ENCODE peak calls at places on chromosomes 5 and 9, in eight cellular contexts. S is IMR-90, L is fibroblast of the aortic adventitia, K is GM23338, W is foreskin fibroblast, D is AG10803, Z is sigmoid colon, B is endothelial cell. A is an unnamed sample.

GRCh38 chr9:84394036-84394435 is 53.5 kb upstream of the SLC28A3 start:
- DNase-seq in S (no peak), L (no peak), K (no peak), W (no peak), D (no peak), Z (no peak), B (no peak), A (no peak)

GRCh38 chr5:24750356-24750755 is 105.6 kb upstream of the CDH10 start:
- DNase-seq in S (no peak), L (no peak), K (no peak), W (no peak), D (no peak), Z (no peak), B (no peak), A (no peak)

GRCh38 chr5:126454081-126454480 is 30.9 kb downstream of the GRAMD2B start:
- DNase-seq in S (no peak), L (no peak), K (no peak), W (no peak), D (no peak), Z (peak), B (no peak), A (no peak)

GRCh38 chr5:173245319-173246134 is 10.5 kb upstream of the NKX2-5 start:
- DNase-seq in S (no peak), L (no peak), K (peak), W (no peak), D (no peak), Z (no peak), B (no peak), A (no peak)

GRCh38 chr9:122138560-122139268 is 20.9 kb downstream of the NDUFA8 start:
- DNase-seq in S (peak), L (no peak), K (no peak), W (no peak), D (no peak), Z (no peak), B (no peak), A (no peak)

GRCh38 chr9:2506310-2506709 is 115.3 kb upstream of the VLDLR start:
- DNase-seq in S (no peak), L (no peak), K (no peak), W (no peak), D (no peak), Z (no peak), B (no peak), A (no peak)

GRCh38 chr9:121026260-121026691 is 23.8 kb downstream of the C5 start:
- DNase-seq in S (no peak), L (no peak), K (no peak), W (no peak), D (peak), Z (no peak), B (no peak), A (no peak)

GRCh38 chr9:109182940-109183798 is 16.1 kb upstream of the FRRS1L start:
- DNase-seq in S (peak), L (peak), K (peak), W (no peak), D (peak), Z (no peak), B (peak), A (peak)

GRCh38 chr9:119137479-119137878 is 231.8 kb downstream of the BRINP1 start:
- DNase-seq in S (no peak), L (no peak), K (no peak), W (no peak), D (no peak), Z (no peak), B (no peak), A (no peak)

GRCh38 chr5:120464627-120465280 is 654 bp downstream of the PRR16 start:
- DNase-seq in S (peak), L (peak), K (peak), W (peak), D (peak), Z (peak), B (peak), A (peak)

GRCh38 chr5:120465281-120465961 is 1.3 kb downstream of the PRR16 start:
- DNase-seq in S (peak), L (peak), K (peak), W (peak), D (peak), Z (peak), B (peak), A (no peak)

GRCh38 chr5:120466337-120467006 is 2.4 kb downstream of the PRR16 start:
- DNase-seq in S (peak), L (no peak), K (no peak), W (no peak), D (peak), Z (no peak), B (no peak), A (no peak)

GRCh38 chr5:120463026-120463770 is 902 bp upstream of the PRR16 start:
- DNase-seq in S (no peak), L (no peak), K (no peak), W (no peak), D (no peak), Z (no peak), B (no peak), A (no peak)

GRCh38 chr5:120463991-120464626 is at the start of gene PRR16:
- DNase-seq in S (peak), L (peak), K (peak), W (peak), D (peak), Z (peak), B (peak), A (peak)
- TF ChIP-seq CTCF in S (peak), L (no peak), K (peak), W (no peak), D (no peak), Z (no peak), B (no peak), A (no peak)

DNA sequence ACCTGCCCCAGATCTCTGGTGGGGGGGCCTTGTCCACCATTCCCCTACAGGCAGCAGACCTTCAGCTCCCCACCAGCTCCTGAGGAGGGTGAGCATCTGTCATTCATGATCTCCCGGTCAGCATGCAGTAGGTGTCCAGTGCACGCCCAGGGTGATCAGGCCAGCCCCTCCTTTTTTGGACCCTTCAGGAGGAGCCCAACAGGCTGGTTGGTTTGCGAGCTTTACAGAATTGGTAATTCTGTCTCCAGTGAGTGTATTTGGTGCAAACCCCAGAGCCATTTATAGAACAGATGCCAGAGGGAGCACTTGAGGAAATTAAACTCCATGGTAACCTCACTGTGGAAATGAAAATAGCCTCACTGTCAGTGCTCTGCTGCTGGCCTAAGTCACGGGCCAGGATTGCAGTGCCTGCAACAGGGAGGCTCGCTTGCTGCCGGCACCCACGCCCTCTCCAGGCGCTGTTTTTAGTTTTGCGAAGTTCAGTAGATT is 23.4 kb downstream of the WNK2 start:
- DNase-seq in S (peak), L (peak), K (no peak), W (peak), D (peak), Z (peak), B (no peak), A (no peak)
- TF ChIP-seq CTCF in S (no peak), L (no peak), K (no peak), W (no peak), D (peak), Z (no peak), B (no peak), A (no peak)

GRCh38 chr5:3510642-3511041 is 85.0 kb upstream of the IRX1 start:
- DNase-seq in S (no peak), L (no peak), K (no peak), W (no peak), D (no peak), Z (no peak), B (no peak), A (no peak)

GRCh38 chr5:3512291-3512690 is 83.3 kb upstream of the IRX1 start:
- DNase-seq in S (no peak), L (no peak), K (no peak), W (no peak), D (no peak), Z (no peak), B (no peak), A (no peak)

GRCh38 chr5:3511774-3512173 is 83.9 kb upstream of the IRX1 start:
- DNase-seq in S (no peak), L (no peak), K (no peak), W (no peak), D (no peak), Z (no peak), B (no peak), A (no peak)

DNA sequence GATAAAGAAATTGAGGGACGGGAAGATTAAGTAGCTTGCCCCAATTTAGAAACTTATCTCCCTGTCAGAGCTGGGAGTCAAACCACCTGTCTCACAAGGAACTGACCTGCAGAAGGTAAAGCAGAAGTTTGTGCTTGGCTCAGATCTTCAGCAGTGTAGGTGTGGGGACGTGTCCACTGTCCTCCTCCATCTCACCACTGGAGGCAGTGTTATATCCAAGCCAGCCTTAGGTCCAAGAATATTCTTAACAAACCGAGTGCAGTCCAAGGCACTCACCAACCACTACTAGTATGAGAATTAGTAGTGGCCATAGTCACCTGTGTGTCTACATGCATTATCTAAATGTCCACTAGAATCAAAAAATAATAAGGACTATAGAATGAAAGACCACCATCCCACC is 86.3 kb upstream of the IRX1 start:
- DNase-seq in S (no peak), L (no peak), K (no peak), W (no peak), D (no peak), Z (no peak), B (no peak), A (no peak)
- TF ChIP-seq CTCF in S (no peak), L (no peak), K (peak), W (no peak), D (peak), Z (no peak), B (no peak), A (no peak)

GRCh38 chr5:20231040-20231439 is 243.0 kb upstream of the CDH18 start:
- DNase-seq in S (peak), L (peak), K (peak), W (no peak), D (no peak), Z (no peak), B (no peak), A (no peak)
- TF ChIP-seq CTCF in S (peak), L (peak), K (no peak), W (no peak), D (no peak), Z (no peak), B (peak), A (no peak)

DNA sequence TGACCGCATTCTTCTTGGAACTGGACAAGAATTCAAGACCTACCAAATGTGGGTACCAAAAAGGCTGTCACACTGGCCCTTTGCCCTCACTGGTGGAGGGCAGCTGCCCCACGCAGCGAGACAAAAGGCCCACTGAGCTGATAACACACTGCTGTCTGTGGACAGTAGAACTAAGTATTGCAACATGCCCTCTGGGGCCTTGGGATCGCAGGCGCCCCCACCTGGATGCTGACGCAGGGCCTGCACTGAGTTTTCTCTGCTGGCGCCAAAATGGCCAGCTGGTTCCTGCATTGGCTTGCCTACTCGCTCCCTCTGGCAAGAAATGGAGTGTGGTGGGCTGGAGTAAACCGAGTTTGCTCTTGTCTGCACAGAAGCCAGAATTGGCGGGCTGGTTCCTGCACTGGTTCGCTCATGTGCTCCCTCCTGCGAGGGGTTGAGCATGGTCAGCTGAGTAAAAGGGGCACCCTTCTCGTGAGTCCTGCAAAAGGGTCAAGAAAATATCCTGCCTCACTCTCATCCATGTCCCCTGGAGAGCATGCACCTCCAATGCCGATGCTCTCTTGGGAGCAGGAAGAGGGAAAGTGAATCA is 55.7 kb downstream of the NXNL2 start:
- DNase-seq in S (no peak), L (no peak), K (peak), W (no peak), D (no peak), Z (no peak), B (peak), A (peak)
- TF ChIP-seq CTCF in S (no peak), L (no peak), K (peak), W (no peak), D (peak), Z (no peak), B (no peak), A (no peak)

GRCh38 chr5:113512341-113512740 is 1.2 kb upstream of the YTHDC2 start:
- DNase-seq in S (no peak), L (no peak), K (no peak), W (no peak), D (no peak), Z (no peak), B (no peak), A (no peak)

GRCh38 chr5:113514263-113514590 is 733 bp downstream of the YTHDC2 start:
- DNase-seq in S (no peak), L (no peak), K (no peak), W (no peak), D (no peak), Z (no peak), B (no peak), A (no peak)

GRCh38 chr5:113510836-113511451 is 2.5 kb upstream of the YTHDC2 start:
- DNase-seq in S (peak), L (peak), K (no peak), W (no peak), D (peak), Z (no peak), B (no peak), A (no peak)

GRCh38 chr5:113508756-113509155 is 4.7 kb upstream of the YTHDC2 start:
- DNase-seq in S (no peak), L (peak), K (no peak), W (no peak), D (no peak), Z (no peak), B (no peak), A (no peak)

GRCh38 chr5:113513384-113514262 is at the start of gene YTHDC2:
- DNase-seq in S (peak), L (peak), K (peak), W (peak), D (peak), Z (peak), B (peak), A (peak)
- TF ChIP-seq CTCF in S (peak), L (peak), K (peak), W (peak), D (peak), Z (no peak), B (no peak), A (no peak)

A was measured in activated CD8-positive, alpha-beta T cell treated with anti-CD3 and anti-CD28 coated beads for 36 hours.